ENCODE peak calls at places on chromosomes 12 and 14, in nine cellular contexts. C is IMR-90, W is heart right ventricle, M is tibial artery, Y is WERI-Rb-1, X is transverse colon, S is AG04450, N is mesenchymal stem cell, B is stomach. R is an unnamed sample.

GRCh38 chr12:54891717-54892478 is 37.6 kb downstream of the MUCL1 start:
- DNase-seq in C (no peak), M (no peak), N (peak), B (peak), Y (no peak), S (no peak), X (peak), W (no peak), R (peak)

GRCh38 chr14:101784631-101785030 is 23.1 kb downstream of the PPP2R5C start:
- DNase-seq in X (no peak), Y (no peak), N (no peak), W (no peak), C (no peak), S (no peak), B (no peak), M (no peak), R (no peak)

GRCh38 chr12:10891937-10892336 is 7.9 kb upstream of the PRH1 start:
- DNase-seq in N (no peak), B (no peak), M (no peak), X (peak), Y (no peak), S (no peak), W (no peak), C (no peak), R (no peak)

GRCh38 chr12:20220339-20220738 is 148.0 kb upstream of the PDE3A start:
- DNase-seq in C (peak), S (no peak), X (no peak), M (no peak), N (peak), B (no peak), W (no peak), Y (peak), R (peak)

GRCh38 chr14:100787659-100788058 is 38.3 kb upstream of the MEG3 start:
- DNase-seq in B (no peak), M (no peak), C (no peak), Y (no peak), W (no peak), X (no peak), N (no peak), S (no peak), R (no peak)

GRCh38 chr12:89230376-89231101 is 121.8 kb downstream of the DUSP6 start:
- DNase-seq in M (no peak), N (peak), X (no peak), W (no peak), Y (no peak), S (no peak), C (no peak), B (no peak), R (no peak)

GRCh38 chr12:642633-643477 is 20.4 kb downstream of the NINJ2 start:
- DNase-seq in C (peak), B (peak), X (peak), M (peak), N (peak), Y (peak), W (peak), S (no peak), R (peak)

GRCh38 chr12:121713257-121714155 is 954 bp downstream of the TMEM120B start:
- DNase-seq in B (no peak), C (peak), Y (no peak), N (peak), S (no peak), X (peak), W (peak), M (no peak), R (no peak)

GRCh38 chr14:65277027-65277426 is 135.5 kb upstream of the FUT8 start:
- DNase-seq in W (no peak), Y (no peak), B (no peak), S (no peak), C (peak), N (peak), M (no peak), X (no peak), R (no peak)

GRCh38 chr14:96246535-96246839 is 9.5 kb upstream of the BDKRB1 start:
- DNase-seq in S (peak), Y (no peak), W (no peak), C (peak), M (peak), X (no peak), B (no peak), N (peak), R (peak)

GRCh38 chr12:98156697-98157096 is 358.7 kb upstream of the TMPO start:
- DNase-seq in X (no peak), B (no peak), S (no peak), M (no peak), Y (no peak), N (no peak), C (no peak), W (no peak), R (no peak)

GRCh38 chr12:25557830-25558436 is 4.8 kb upstream of the LMNTD1 start:
- DNase-seq in C (peak), N (peak), X (no peak), M (no peak), S (no peak), Y (peak), W (no peak), B (no peak), R (peak)

GRCh38 chr12:29599397-29599796 is 101.9 kb upstream of the OVCH1 start:
- DNase-seq in N (peak), S (no peak), W (peak), Y (no peak), C (peak), M (no peak), B (no peak), X (no peak), R (no peak)

GRCh38 chr12:7884687-7885086 is 12.0 kb upstream of the SLC2A14 start:
- DNase-seq in C (no peak), W (no peak), B (no peak), N (no peak), Y (no peak), X (no peak), S (no peak), M (no peak), R (no peak)

GRCh38 chr14:30610719-30611388 is 11.3 kb upstream of the SCFD1 start:
- DNase-seq in S (peak), C (peak), N (peak), W (peak), M (peak), Y (no peak), B (peak), X (peak), R (peak)

GRCh38 chr14:75982724-75983358 is 1.0 kb upstream of the TGFB3 start:
- DNase-seq in M (peak), W (peak), Y (no peak), C (peak), X (peak), S (peak), B (no peak), N (peak), R (peak)

GRCh38 chr12:55736076-55736475 is 6.8 kb upstream of the GDF11 start:
- DNase-seq in N (no peak), W (no peak), C (no peak), M (no peak), X (no peak), S (no peak), Y (no peak), B (no peak), R (no peak)

GRCh38 chr14:86153480-86153879 is 623.5 kb downstream of the FLRT2 start:
- DNase-seq in W (no peak), C (no peak), Y (no peak), S (no peak), X (no peak), B (no peak), M (no peak), N (no peak), R (no peak)

GRCh38 chr12:63222582-63222981 is 71.6 kb upstream of the AVPR1A start:
- DNase-seq in S (no peak), M (no peak), W (no peak), Y (no peak), C (no peak), X (no peak), B (no peak), N (no peak), R (no peak)

GRCh38 chr14:100883789-100884101 is 19.8 kb downstream of the RTL1 start:
- DNase-seq in C (no peak), B (no peak), M (no peak), X (no peak), Y (no peak), W (no peak), S (no peak), N (no peak), R (no peak)

GRCh38 chr12:85279449-85280137 is 427 bp upstream of the ALX1 start:
- DNase-seq in S (no peak), W (no peak), N (peak), X (no peak), B (no peak), Y (peak), C (no peak), M (no peak), R (peak)

GRCh38 chr12:9687228-9687627 is 17.7 kb downstream of the CLEC2D start:
- DNase-seq in B (no peak), S (no peak), X (no peak), M (no peak), Y (no peak), N (no peak), C (peak), W (no peak), R (peak)

GRCh38 chr12:82507656-82508055 is 149.3 kb downstream of the METTL25 start:
- DNase-seq in M (no peak), X (no peak), Y (peak), B (no peak), W (no peak), S (no peak), C (no peak), N (no peak), R (no peak)

GRCh38 chr12:68446896-68447806 is 115.0 kb upstream of the MDM1 start:
- DNase-seq in C (no peak), W (no peak), X (no peak), M (no peak), Y (no peak), N (no peak), B (no peak), S (no peak), R (no peak)

GRCh38 chr12:1350055-1350933 is 244.1 kb downstream of the FBXL14 start:
- DNase-seq in B (no peak), C (peak), N (peak), S (peak), M (no peak), Y (no peak), W (no peak), X (peak), R (peak)

GRCh38 chr12:47949441-47950341 is 13.7 kb upstream of the TMEM106C start:
- DNase-seq in W (peak), C (peak), S (peak), N (peak), X (peak), B (peak), M (peak), Y (peak), R (peak)

GRCh38 chr12:45913631-45914030 is 76.7 kb downstream of the SCAF11 start:
- DNase-seq in W (no peak), C (no peak), X (no peak), S (no peak), N (no peak), M (no peak), B (no peak), Y (no peak), R (no peak)

GRCh38 chr12:87112946-87113345 is 856.8 kb upstream of the MGAT4C start:
- DNase-seq in X (no peak), C (peak), W (no peak), B (no peak), S (no peak), M (no peak), Y (no peak), N (no peak), R (no peak)

GRCh38 chr14:63896278-63896720 is 43.5 kb downstream of the SYNE2 start:
- DNase-seq in N (peak), C (peak), Y (no peak), M (peak), W (peak), S (no peak), X (peak), B (peak), R (peak)

GRCh38 chr12:123389560-123390351 is 5.8 kb downstream of the KMT5A start:
- DNase-seq in C (no peak), N (peak), W (peak), S (no peak), X (peak), Y (peak), B (peak), M (no peak), R (peak)

GRCh38 chr14:30354439-30354838 is 204.5 kb upstream of the G2E3 start:
- DNase-seq in S (no peak), N (no peak), M (no peak), Y (no peak), B (no peak), C (no peak), W (no peak), X (no peak), R (no peak)

GRCh38 chr12:97181571-97182265 is 274.7 kb downstream of the NEDD1 start:
- DNase-seq in W (no peak), C (no peak), S (no peak), M (no peak), Y (no peak), B (no peak), N (no peak), X (no peak), R (no peak)

GRCh38 chr14:64450255-64450654 is 15.0 kb upstream of the AKAP5 start:
- DNase-seq in W (no peak), N (no peak), B (no peak), M (no peak), X (no peak), Y (no peak), S (no peak), C (no peak), R (no peak)

GRCh38 chr14:76928301-76928700 is 100.2 kb downstream of the IRF2BPL start:
- DNase-seq in M (no peak), S (no peak), B (no peak), X (no peak), N (no peak), Y (no peak), C (no peak), W (no peak), R (no peak)

GRCh38 chr14:68683326-68683725 is 109.5 kb downstream of the ZFP36L1 start:
- DNase-seq in S (no peak), Y (no peak), B (no peak), W (no peak), X (no peak), M (peak), N (no peak), C (peak), R (peak)
- H3K4me3 ChIP-seq in S (no peak), Y (no peak), B (no peak), W (no peak), X (no peak), M (no peak), N (no peak), C (no peak), R (no peak)

DNA sequence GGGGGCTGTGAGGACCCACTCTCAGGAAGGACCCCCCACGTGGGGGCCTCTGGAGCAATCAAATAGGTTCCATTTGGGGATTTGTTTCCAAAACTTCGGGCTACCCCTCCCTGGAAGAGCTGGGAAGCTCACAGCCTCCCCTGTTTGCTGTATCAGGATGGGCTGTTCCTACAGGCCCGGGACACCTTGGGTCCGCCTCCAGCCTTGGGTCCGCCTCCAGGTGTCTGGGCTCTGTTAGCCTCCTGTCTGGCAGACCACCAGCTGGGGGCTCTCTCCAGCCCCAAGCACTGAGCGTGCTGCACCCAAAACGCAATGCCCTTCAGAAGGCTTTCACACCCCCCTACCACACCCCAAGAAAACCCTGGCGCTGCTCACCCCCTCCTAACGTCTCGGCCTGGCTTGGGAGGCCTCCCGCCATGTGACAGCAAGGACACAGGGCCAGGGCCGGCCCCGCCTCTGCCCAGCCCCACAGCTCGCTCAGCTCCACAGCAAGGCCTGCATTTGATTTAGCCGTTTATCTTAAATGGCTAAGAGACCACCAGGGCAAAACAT is 40.1 kb downstream of the BCL11B start:
- DNase-seq in S (no peak), N (no peak), M (no peak), C (no peak), W (no peak), X (no peak), Y (no peak), B (no peak), R (no peak)
- H3K4me3 ChIP-seq in S (no peak), N (no peak), M (no peak), C (no peak), W (no peak), X (no peak), Y (no peak), B (no peak), R (no peak)

GRCh38 chr12:30796891-30797371 is 42.2 kb upstream of the CAPRIN2 start:
- DNase-seq in C (peak), N (peak), B (no peak), M (no peak), Y (peak), S (no peak), W (no peak), X (no peak), R (peak)
- H3K4me3 ChIP-seq in C (peak), N (peak), B (peak), M (peak), Y (peak), S (peak), W (peak), X (peak), R (peak)

GRCh38 chr14:50230601-50231474 is 540 bp downstream of the SOS2 start:
- DNase-seq in S (peak), N (peak), B (peak), W (peak), Y (peak), C (peak), X (peak), M (peak), R (peak)

GRCh38 chr14:50232276-50232642 is 881 bp upstream of the SOS2 start:
- DNase-seq in Y (peak), M (no peak), X (no peak), W (no peak), B (no peak), N (no peak), S (no peak), C (no peak), R (no peak)

GRCh38 chr14:50231475-50232275 is at the start of gene SOS2:
- DNase-seq in M (peak), W (peak), B (peak), C (peak), X (peak), S (peak), N (peak), Y (peak), R (peak)

GRCh38 chr14:50228313-50228712 is 3.1 kb downstream of the SOS2 start:
- DNase-seq in M (no peak), S (no peak), N (no peak), B (no peak), X (no peak), Y (no peak), C (no peak), W (no peak), R (no peak)

DNA sequence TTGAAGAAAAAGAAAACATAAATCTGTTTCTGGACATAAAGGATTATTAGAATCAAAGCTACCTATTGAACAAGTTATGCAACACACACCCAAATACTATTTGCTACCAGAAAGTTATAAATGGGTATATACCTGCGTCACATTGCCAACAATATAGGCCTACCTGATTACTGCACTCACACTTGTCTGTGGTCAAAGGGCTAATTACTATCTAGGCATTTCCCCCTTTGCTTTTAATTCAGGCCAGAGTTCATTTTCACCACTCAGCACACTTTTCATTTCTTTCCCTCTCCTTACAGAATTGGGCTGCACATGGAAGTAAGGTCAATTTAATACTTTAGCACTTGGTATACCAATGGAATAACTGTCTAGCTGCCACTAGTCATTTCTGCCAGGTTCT is 1.7 kb downstream of the SOS2 start:
- DNase-seq in Y (no peak), B (no peak), N (no peak), C (no peak), M (no peak), S (no peak), W (no peak), X (no peak), R (no peak)
- H3K4me3 ChIP-seq in Y (peak), B (peak), N (no peak), C (peak), M (peak), S (peak), W (peak), X (peak), R (peak)

DNA sequence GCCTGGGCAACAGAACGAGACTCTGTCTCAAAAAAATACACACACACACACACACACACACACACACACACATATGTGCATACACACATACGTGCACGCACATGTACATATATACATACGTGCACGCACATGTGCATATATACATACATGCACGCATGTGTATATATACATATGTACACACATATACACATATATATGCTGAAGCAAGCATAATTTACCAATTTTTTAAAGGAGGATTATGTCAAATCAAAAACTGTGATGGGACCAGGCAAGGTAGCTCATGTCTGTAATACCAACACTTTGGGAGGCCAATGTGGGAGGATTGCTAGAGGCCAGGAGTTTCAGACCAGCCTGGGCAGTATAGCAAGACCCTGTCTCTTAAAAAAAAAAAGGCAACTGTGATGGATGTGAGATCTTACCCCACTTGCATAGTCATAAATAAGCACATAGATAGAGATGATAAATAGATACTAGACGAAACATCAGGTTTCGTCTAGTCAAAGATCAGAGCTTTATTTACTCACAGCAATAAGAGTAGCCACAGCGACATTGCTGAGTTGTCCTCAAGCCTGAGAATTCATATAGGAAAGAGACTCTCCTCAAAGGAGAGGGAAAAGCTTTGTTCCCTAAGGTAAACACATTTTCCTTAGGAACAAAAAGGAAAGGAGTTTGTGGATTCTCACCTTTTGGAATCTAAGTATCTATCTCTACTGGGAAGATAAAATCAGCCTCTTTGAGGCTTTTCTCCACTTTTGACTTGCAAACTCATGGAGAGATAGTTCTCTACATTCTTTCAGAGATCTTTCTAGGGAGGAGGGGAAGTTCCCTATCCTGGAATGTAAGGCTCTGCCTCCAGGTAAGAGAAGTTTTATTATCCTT is 74.7 kb upstream of the AMN1 start:
- DNase-seq in X (no peak), M (no peak), B (no peak), Y (no peak), C (no peak), W (no peak), S (no peak), N (no peak), R (no peak)
- H3K4me3 ChIP-seq in X (no peak), M (no peak), B (no peak), Y (no peak), C (no peak), W (no peak), S (no peak), N (no peak), R (no peak)

DNA sequence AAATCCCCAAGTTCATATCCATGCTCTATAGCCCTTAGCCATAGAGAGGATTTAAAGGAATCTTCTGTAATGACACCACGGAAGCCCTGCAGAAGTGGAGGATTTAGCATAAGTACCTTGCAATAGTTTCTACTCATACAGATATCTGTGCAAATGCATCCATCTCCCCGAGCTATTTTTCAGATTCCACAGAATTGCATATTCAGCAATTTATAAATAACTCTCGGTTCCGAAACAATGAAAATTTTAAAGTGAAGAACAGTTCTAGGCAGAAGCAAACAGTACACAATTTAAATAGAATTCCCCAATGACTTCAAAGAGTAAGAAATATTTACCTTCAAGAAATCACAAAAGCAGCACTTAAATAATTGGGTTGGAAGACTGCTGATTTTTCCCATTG is 379 bp downstream of the IGF1 start:
- DNase-seq in Y (peak), B (no peak), C (no peak), N (no peak), M (no peak), X (no peak), S (no peak), W (no peak), R (no peak)
- H3K4me3 ChIP-seq in Y (no peak), B (peak), C (no peak), N (no peak), M (peak), X (peak), S (no peak), W (peak), R (no peak)

R was measured in astrocyte of the spinal cord.